ENCODE peak calls at places on chromosomes 1 and 21, in ten cellular contexts. P is left ventricle myocardium superior; Z is Calu3; T is T-helper 1 cell; O is T-helper 22 cell; H is CD4-positive, CD25-positive, alpha-beta regulatory T cell; X is left cardiac atrium; I is endothelial cell of umbilical vein; E is adipocyte; B is lung. A is an unnamed sample.

GRCh38 chr1:108646661-108647269 is 14.1 kb downstream of the HENMT1 start:
- DNase-seq in P (peak; percentile 78), Z (peak; percentile 36), T (peak; percentile 63), O (peak; percentile 63), H (peak; percentile 44), X (peak; percentile 81), I (peak; percentile 14), E (peak; percentile 74), B (peak; percentile 82), A (no peak)

GRCh38 chr1:225508538-225509375 is 80.9 kb upstream of the LBR start:
- DNase-seq in P (no peak), Z (peak; percentile 63), T (no peak), O (no peak), H (no peak), X (peak; percentile 48), I (peak; percentile 97), E (peak; percentile 97), B (no peak), A (no peak)

GRCh38 chr1:42179275-42179674 is 14.7 kb upstream of the GUCA2A start:
- DNase-seq in P (no peak), Z (no peak), T (no peak), O (no peak), H (no peak), X (no peak), I (peak; percentile 6), E (peak; percentile 78), B (no peak), A (no peak)

GRCh38 chr1:197951089-197951488 is 33.9 kb downstream of the LHX9 start:
- DNase-seq in P (no peak), Z (no peak), T (no peak), O (no peak), H (no peak), X (no peak), I (no peak), E (no peak), B (no peak), A (no peak)

GRCh38 chr1:235639586-235640205 is 9.9 kb downstream of the GNG4 start:
- DNase-seq in P (no peak), Z (no peak), T (no peak), O (no peak), H (no peak), X (no peak), I (no peak), E (no peak), B (no peak), A (no peak)

GRCh38 chr1:144551107-144551542 is 41.6 kb upstream of the PPIAL4F start:
- DNase-seq in P (no peak), Z (no peak), T (no peak), O (no peak), H (no peak), X (no peak), I (no peak), E (no peak), B (no peak), A (no peak)

GRCh38 chr1:48001696-48002095 is 4.5 kb upstream of the TRABD2B start:
- DNase-seq in P (no peak), Z (no peak), T (no peak), O (no peak), H (no peak), X (no peak), I (no peak), E (no peak), B (no peak), A (no peak)

GRCh38 chr1:233240839-233241682 is 54.5 kb downstream of the PCNX2 start:
- DNase-seq in P (peak; percentile 73), Z (peak; percentile 54), T (no peak), O (no peak), H (no peak), X (peak; percentile 60), I (peak; percentile 65), E (peak; percentile 77), B (peak; percentile 51), A (no peak)

GRCh38 chr21:45973475-45974072 is 8.0 kb upstream of the COL6A1 start:
- DNase-seq in P (peak; percentile 91), Z (peak; percentile 69), T (peak; percentile 57), O (peak; percentile 57), H (peak; percentile 64), X (peak; percentile 90), I (peak; percentile 77), E (peak; percentile 95), B (peak; percentile 74), A (peak; percentile 62)

GRCh38 chr1:204782118-204782700 is 88.5 kb upstream of the NFASC start:
- DNase-seq in P (no peak), Z (no peak), T (no peak), O (no peak), H (no peak), X (no peak), I (no peak), E (no peak), B (no peak), A (no peak)

GRCh38 chr1:204453141-204453772 is 41.3 kb downstream of the PIK3C2B start:
- DNase-seq in P (no peak), Z (no peak), T (peak; percentile 69), O (peak; percentile 82), H (peak; percentile 54), X (no peak), I (peak; percentile 62), E (no peak), B (no peak), A (peak; percentile 85)

GRCh38 chr1:180251526-180252305 is 21.7 kb downstream of the LHX4 start:
- DNase-seq in P (no peak), Z (no peak), T (no peak), O (no peak), H (no peak), X (no peak), I (no peak), E (no peak), B (no peak), A (no peak)

GRCh38 chr1:216750031-216750627 is 26.9 kb upstream of the ESRRG start:
- DNase-seq in P (no peak), Z (peak; percentile 29), T (no peak), O (no peak), H (no peak), X (no peak), I (peak; percentile 2), E (peak; percentile 79), B (no peak), A (no peak)

GRCh38 chr21:33881689-33882440 is 33.7 kb downstream of the ATP5PO start:
- DNase-seq in P (no peak), Z (no peak), T (no peak), O (no peak), H (no peak), X (no peak), I (peak; percentile 27), E (no peak), B (no peak), A (no peak)

GRCh38 chr1:59640851-59641250 is 173.9 kb upstream of the HOOK1 start:
- DNase-seq in P (peak; percentile 64), Z (no peak), T (no peak), O (no peak), H (no peak), X (no peak), I (no peak), E (no peak), B (no peak), A (no peak)

GRCh38 chr1:11741919-11742598 is 6.1 kb downstream of the AGTRAP start:
- DNase-seq in P (no peak), Z (no peak), T (no peak), O (no peak), H (no peak), X (no peak), I (no peak), E (no peak), B (no peak), A (no peak)

GRCh38 chr1:53368314-53369033 is 40.6 kb upstream of the LRP8 start:
- DNase-seq in P (peak; percentile 67), Z (no peak), T (no peak), O (no peak), H (no peak), X (peak; percentile 52), I (no peak), E (no peak), B (no peak), A (no peak)

GRCh38 chr1:165836664-165837482 is 9.5 kb downstream of the UCK2 start:
- DNase-seq in P (no peak), Z (no peak), T (no peak), O (no peak), H (no peak), X (no peak), I (no peak), E (no peak), B (peak; percentile 38), A (no peak)

GRCh38 chr1:64291931-64292330 is 88.5 kb downstream of the UBE2U start:
- DNase-seq in P (no peak), Z (no peak), T (no peak), O (no peak), H (no peak), X (no peak), I (peak; percentile 56), E (no peak), B (no peak), A (no peak)

GRCh38 chr1:81414417-81415087 is 386.2 kb upstream of the ADGRL2 start:
- DNase-seq in P (peak; percentile 86), Z (peak; percentile 82), T (no peak), O (no peak), H (no peak), X (peak; percentile 71), I (peak; percentile 66), E (peak; percentile 53), B (peak; percentile 47), A (no peak)

GRCh38 chr1:94866178-94866822 is 46.1 kb downstream of the SLC44A3 start:
- DNase-seq in P (no peak), Z (no peak), T (no peak), O (no peak), H (no peak), X (no peak), I (no peak), E (peak; percentile 56), B (no peak), A (no peak)

GRCh38 chr1:225762444-225762843 is 15.2 kb upstream of the SRP9 start:
- DNase-seq in P (no peak), Z (no peak), T (no peak), O (no peak), H (no peak), X (no peak), I (no peak), E (peak; percentile 46), B (no peak), A (no peak)

A was measured in memory B cell.